ENCODE peak calls at places on chromosomes 5 and 9, in ten cellular contexts. G is hypothalamus; Z is cerebellar nuclear complex; A is KG1; O is stimulated activated CD4-positive, alpha-beta T cell treated with anti-CD3 and anti-CD28 coated beads, Interleukin-1b, Interleukin-23, amount 100 ng/mL, for 1 hour; N is posterior vena cava; F is T-helper 1 cell; H is CD8-positive, alpha-beta memory T cell; W is mucosa of gallbladder; D is NCI-H69. B is an unnamed sample.

GRCh38 chr5:150618588-150619281 is 21.7 kb upstream of the SYNPO start:
- DNase-seq in G (peak; percentile 8), Z (no peak), A (no peak), O (no peak), N (no peak), F (no peak), H (no peak), W (no peak), D (no peak), B (no peak)

GRCh38 chr9:13816837-13817236 is 497.1 kb downstream of the NFIB start:
- DNase-seq in G (no peak), Z (no peak), A (no peak), O (no peak), N (no peak), F (no peak), H (no peak), W (no peak), D (no peak), B (no peak)

GRCh38 chr9:131803758-131804411 is 64.0 kb upstream of the RAPGEF1 start:
- DNase-seq in G (no peak), Z (no peak), A (no peak), O (no peak), N (no peak), F (no peak), H (no peak), W (no peak), D (no peak), B (no peak)

GRCh38 chr5:17838506-17838905 is 204.2 kb downstream of the TAF11L14 start:
- DNase-seq in G (no peak), Z (no peak), A (no peak), O (no peak), N (no peak), F (no peak), H (no peak), W (no peak), D (no peak), B (no peak)

GRCh38 chr5:96926275-96926674 is 9.6 kb upstream of the LNPEP start:
- DNase-seq in G (no peak), Z (no peak), A (no peak), O (no peak), N (no peak), F (no peak), H (no peak), W (no peak), D (no peak), B (no peak)

GRCh38 chr9:128163523-128164331 is 3.7 kb downstream of the BBLN start:
- DNase-seq in G (no peak), Z (no peak), A (no peak), O (no peak), N (no peak), F (no peak), H (no peak), W (no peak), D (no peak), B (no peak)

GRCh38 chr5:79201206-79201605 is 34.7 kb upstream of the JMY start:
- DNase-seq in G (no peak), Z (no peak), A (no peak), O (no peak), N (no peak), F (no peak), H (no peak), W (no peak), D (no peak), B (no peak)

GRCh38 chr5:59838067-59838466 is 55.5 kb downstream of the PDE4D start:
- DNase-seq in G (no peak), Z (no peak), A (no peak), O (no peak), N (no peak), F (no peak), H (no peak), W (no peak), D (peak; percentile 85), B (no peak)

GRCh38 chr5:173741729-173742431 is 125.4 kb upstream of the BOD1 start:
- DNase-seq in G (no peak), Z (no peak), A (no peak), O (no peak), N (peak; percentile 34), F (no peak), H (no peak), W (no peak), D (no peak), B (no peak)

B was measured in GDM1.